ENCODE peak calls at places on chromosomes 1 and 21, in four cellular contexts. One of them, this sample, is unnamed.

GRCh38 chr1:113930499-113931161 is 1.5 kb downstream of the HIPK1 start:
- DNase-seq in T47D: no peak
- DNase-seq in HCEC 1CT: peak
- DNase-seq in Ammon's horn: no peak
- DNase-seq in this sample: peak

GRCh38 chr1:54768093-54768492 is 3.8 kb upstream of the PARS2 start:
- DNase-seq in T47D: no peak
- DNase-seq in HCEC 1CT: peak
- DNase-seq in Ammon's horn: peak
- DNase-seq in this sample: no peak

GRCh38 chr1:181398544-181398943 is 84.8 kb upstream of the CACNA1E start:
- DNase-seq in T47D: no peak
- DNase-seq in Ammon's horn: no peak
- DNase-seq in HCEC 1CT: no peak
- DNase-seq in this sample: no peak

GRCh38 chr1:21669033-21669286 is 197 bp downstream of the RAP1GAP start:
- DNase-seq in T47D: no peak
- DNase-seq in HCEC 1CT: no peak
- DNase-seq in Ammon's horn: no peak
- DNase-seq in this sample: no peak

GRCh38 chr1:176843352-176844297 is 320.9 kb downstream of the ASTN1 start:
- DNase-seq in T47D: peak
- DNase-seq in HCEC 1CT: peak
- DNase-seq in Ammon's horn: peak
- DNase-seq in this sample: no peak

GRCh38 chr1:43525995-43526394 is 4.7 kb upstream of the PTPRF start:
- DNase-seq in HCEC 1CT: peak
- DNase-seq in T47D: no peak
- DNase-seq in Ammon's horn: no peak
- DNase-seq in this sample: no peak

GRCh38 chr1:89489037-89489729 is 35.4 kb upstream of the LRRC8B start:
- DNase-seq in T47D: no peak
- DNase-seq in HCEC 1CT: peak
- DNase-seq in Ammon's horn: peak
- DNase-seq in this sample: no peak

GRCh38 chr1:12244078-12244477 is 14.2 kb downstream of the VPS13D start:
- DNase-seq in Ammon's horn: no peak
- DNase-seq in T47D: no peak
- DNase-seq in HCEC 1CT: no peak
- DNase-seq in this sample: no peak

GRCh38 chr1:167881069-167881468 is 32.9 kb downstream of the ADCY10 start:
- DNase-seq in HCEC 1CT: peak
- DNase-seq in Ammon's horn: no peak
- DNase-seq in T47D: no peak
- DNase-seq in this sample: no peak

GRCh38 chr1:222931018-222931417 is 116.2 kb downstream of the DISP1 start:
- DNase-seq in HCEC 1CT: no peak
- DNase-seq in T47D: no peak
- DNase-seq in Ammon's horn: no peak
- DNase-seq in this sample: no peak

GRCh38 chr1:207007352-207008033 is 25.1 kb downstream of the C1orf116 start:
- DNase-seq in HCEC 1CT: peak
- DNase-seq in Ammon's horn: no peak
- DNase-seq in T47D: no peak
- DNase-seq in this sample: no peak

GRCh38 chr1:174999926-175000696 is at the start of gene CACYBP:
- DNase-seq in HCEC 1CT: peak
- DNase-seq in T47D: peak
- DNase-seq in Ammon's horn: peak
- DNase-seq in this sample: no peak

GRCh38 chr1:230422221-230422981 is 3.7 kb downstream of the PGBD5 start:
- DNase-seq in Ammon's horn: no peak
- DNase-seq in HCEC 1CT: no peak
- DNase-seq in T47D: no peak
- DNase-seq in this sample: no peak

GRCh38 chr21:46665566-46665965 is 30.1 kb downstream of the PRMT2 start:
- DNase-seq in T47D: no peak
- DNase-seq in Ammon's horn: no peak
- DNase-seq in HCEC 1CT: no peak
- DNase-seq in this sample: no peak

GRCh38 chr1:18869847-18870246 is 10.4 kb upstream of the TAS1R2 start:
- DNase-seq in T47D: no peak
- DNase-seq in HCEC 1CT: no peak
- DNase-seq in Ammon's horn: no peak
- DNase-seq in this sample: no peak

GRCh38 chr1:228544021-228544850 is 57.1 kb downstream of the RNF187 start:
- DNase-seq in T47D: no peak
- DNase-seq in HCEC 1CT: no peak
- DNase-seq in Ammon's horn: no peak
- DNase-seq in this sample: no peak

GRCh38 chr1:219138747-219139146 is 34.9 kb upstream of the LYPLAL1 start:
- DNase-seq in T47D: no peak
- DNase-seq in Ammon's horn: no peak
- DNase-seq in HCEC 1CT: no peak
- DNase-seq in this sample: no peak

GRCh38 chr1:62462370-62462769 is 25.5 kb downstream of the USP1 start:
- DNase-seq in HCEC 1CT: no peak
- DNase-seq in T47D: no peak
- DNase-seq in Ammon's horn: no peak
- DNase-seq in this sample: no peak

GRCh38 chr1:208803371-208803811 is 559.2 kb upstream of the PLXNA2 start:
- DNase-seq in Ammon's horn: peak
- DNase-seq in HCEC 1CT: no peak
- DNase-seq in T47D: no peak
- DNase-seq in this sample: no peak

GRCh38 chr1:8587784-8588183 is 229.7 kb downstream of the RERE start:
- DNase-seq in Ammon's horn: no peak
- DNase-seq in HCEC 1CT: no peak
- DNase-seq in T47D: no peak
- DNase-seq in this sample: no peak

GRCh38 chr1:2231667-2232254 is 3.6 kb downstream of the SKI start:
- DNase-seq in HCEC 1CT: peak
- DNase-seq in Ammon's horn: peak
- DNase-seq in T47D: no peak
- DNase-seq in this sample: no peak

GRCh38 chr1:160665330-160666078 is 18.7 kb upstream of the SLAMF1 start:
- DNase-seq in T47D: no peak
- DNase-seq in Ammon's horn: no peak
- DNase-seq in HCEC 1CT: no peak
- DNase-seq in this sample: no peak

GRCh38 chr1:116833655-116834054 is 76.1 kb upstream of the PTGFRN start:
- DNase-seq in T47D: no peak
- DNase-seq in Ammon's horn: no peak
- DNase-seq in HCEC 1CT: no peak
- DNase-seq in this sample: no peak

GRCh38 chr1:240030236-240030635 is 61.4 kb upstream of the FMN2 start:
- DNase-seq in HCEC 1CT: no peak
- DNase-seq in T47D: no peak
- DNase-seq in Ammon's horn: no peak
- DNase-seq in this sample: no peak

GRCh38 chr1:247146671-247147070 is 25.1 kb downstream of the ZNF124 start:
- DNase-seq in HCEC 1CT: no peak
- DNase-seq in Ammon's horn: no peak
- DNase-seq in T47D: no peak
- DNase-seq in this sample: no peak

GRCh38 chr1:101996830-101997485 is at the start of gene OLFM3:
- DNase-seq in HCEC 1CT: no peak
- DNase-seq in T47D: no peak
- DNase-seq in Ammon's horn: peak
- DNase-seq in this sample: no peak

GRCh38 chr21:38957575-38958340 is 152.0 kb downstream of the ETS2 start:
- DNase-seq in T47D: no peak
- DNase-seq in HCEC 1CT: no peak
- DNase-seq in Ammon's horn: no peak
- DNase-seq in this sample: no peak

GRCh38 chr1:22880174-22880601 is 92.5 kb downstream of the LACTBL1 start:
- DNase-seq in HCEC 1CT: peak
- DNase-seq in T47D: no peak
- DNase-seq in Ammon's horn: no peak
- DNase-seq in this sample: no peak

GRCh38 chr1:205230965-205231364 is 3.2 kb downstream of the TMCC2 start:
- DNase-seq in HCEC 1CT: no peak
- DNase-seq in T47D: no peak
- DNase-seq in Ammon's horn: no peak
- DNase-seq in this sample: no peak

This sample was measured in stimulated activated CD8-positive, alpha-beta memory T cell treated with anti-CD3 and anti-CD28 coated beads, Interleukin-7, amount 100 ng/mL, for 48 hours.